ENCODE peak calls at places on chromosome 14, in six cellular contexts. O, A, B, D, V and X are unnamed samples.

GRCh38 chr14:21098134-21098891 is at the start of gene ZNF219:
- DNase-seq in O (peak), A (peak), B (peak), D (peak), V (no peak), X (no peak)

GRCh38 chr14:95432152-95433093 is 84.0 kb downstream of the SYNE3 start:
- DNase-seq in O (peak), A (peak), B (peak), D (peak), V (peak), X (no peak)

GRCh38 chr14:76576047-76576741 is 185.1 kb upstream of the VASH1 start:
- DNase-seq in O (no peak), A (peak), B (peak), D (peak), V (peak), X (no peak)

GRCh38 chr14:104075530-104076151 is 9.9 kb upstream of the ASPG start:
- DNase-seq in O (peak), A (peak), B (no peak), D (no peak), V (peak), X (no peak)

GRCh38 chr14:101400815-101401214 is 160.5 kb upstream of the DIO3 start:
- DNase-seq in O (no peak), A (no peak), B (no peak), D (no peak), V (no peak), X (no peak)

GRCh38 chr14:98474900-98475299 is 797.1 kb downstream of the BCL11B start:
- DNase-seq in O (no peak), A (no peak), B (no peak), D (no peak), V (no peak), X (no peak)

GRCh38 chr14:99506269-99506668 is 25.1 kb downstream of the CCNK start:
- DNase-seq in O (no peak), A (no peak), B (no peak), D (no peak), V (no peak), X (no peak)

GRCh38 chr14:45089813-45090212 is 5.9 kb downstream of the PRPF39 start:
- DNase-seq in O (no peak), A (no peak), B (peak), D (no peak), V (no peak), X (no peak)

GRCh38 chr14:69054030-69054429 is 74.9 kb upstream of the ACTN1 start:
- DNase-seq in O (no peak), A (no peak), B (no peak), D (no peak), V (no peak), X (no peak)

GRCh38 chr14:99769799-99770198 is 23.4 kb upstream of the EML1 start:
- DNase-seq in O (no peak), A (no peak), B (no peak), D (no peak), V (no peak), X (no peak)

GRCh38 chr14:103121846-103122577 is 1.2 kb upstream of the TNFAIP2 start:
- DNase-seq in O (peak), A (peak), B (peak), D (peak), V (peak), X (peak)

GRCh38 chr14:49972199-49972671 is 79.4 kb downstream of the ARF6 start:
- DNase-seq in O (no peak), A (no peak), B (no peak), D (peak), V (peak), X (no peak)

GRCh38 chr14:55086939-55087338 is 35.5 kb downstream of the MAPK1IP1L start:
- DNase-seq in O (no peak), A (no peak), B (no peak), D (no peak), V (no peak), X (no peak)

GRCh38 chr14:59362533-59362932 is 102.6 kb downstream of the GPR135 start:
- DNase-seq in O (no peak), A (no peak), B (no peak), D (no peak), V (no peak), X (no peak)

GRCh38 chr14:65704850-65705249 is 292.3 kb downstream of the FUT8 start:
- DNase-seq in O (no peak), A (no peak), B (no peak), D (no peak), V (no peak), X (no peak)

GRCh38 chr14:74516451-74517155 is 23.0 kb downstream of the ISCA2 start:
- DNase-seq in O (no peak), A (no peak), B (peak), D (no peak), V (no peak), X (no peak)

GRCh38 chr14:22872833-22873520 is 1.4 kb downstream of the LRP10 start:
- DNase-seq in O (no peak), A (no peak), B (no peak), D (no peak), V (no peak), X (no peak)

GRCh38 chr14:79576434-79576833 is 634.9 kb downstream of the DIO2 start:
- DNase-seq in O (peak), A (no peak), B (no peak), D (no peak), V (no peak), X (no peak)

GRCh38 chr14:74503256-74503972 is 9.8 kb downstream of the ISCA2 start:
- DNase-seq in O (no peak), A (no peak), B (no peak), D (no peak), V (no peak), X (no peak)

GRCh38 chr14:26370118-26370517 is 227.7 kb downstream of the NOVA1 start:
- DNase-seq in O (no peak), A (no peak), B (no peak), D (peak), V (peak), X (no peak)

GRCh38 chr14:50603565-50603964 is 43.6 kb downstream of the ATL1 start:
- DNase-seq in O (no peak), A (no peak), B (no peak), D (no peak), V (no peak), X (no peak)

GRCh38 chr14:103718572-103718971 is 3.0 kb downstream of the ZFYVE21 start:
- DNase-seq in O (no peak), A (no peak), B (no peak), D (no peak), V (no peak), X (no peak)

GRCh38 chr14:92503756-92504491 is 9.7 kb upstream of the RIN3 start:
- DNase-seq in O (no peak), A (no peak), B (peak), D (no peak), V (no peak), X (peak)